ENCODE peak calls at places on chromosomes 1 and 21, in four cellular contexts. O, C, I and N are unnamed samples.
A peak's percentile ranks its signal among the peaks of the same experiment; 100 is the strongest.

GRCh38 chr1:101112051-101112770 is 86.6 kb upstream of the DPH5 start:
- DNase-seq in O (no peak), C (peak; percentile 56), I (no peak), N (peak; percentile 63)

GRCh38 chr1:50214764-50215163 is 106.0 kb downstream of the ELAVL4 start:
- DNase-seq in O (no peak), C (no peak), I (no peak), N (no peak)

GRCh38 chr1:208069317-208069716 is 158.4 kb upstream of the CD34 start:
- DNase-seq in O (no peak), C (no peak), I (no peak), N (no peak)

GRCh38 chr1:112937070-112937469 is 18.9 kb downstream of the SLC16A1 start:
- DNase-seq in O (peak; percentile 82), C (no peak), I (no peak), N (no peak)

GRCh38 chr1:200333329-200333728 is 76.5 kb downstream of the ZNF281 start:
- DNase-seq in O (no peak), C (no peak), I (no peak), N (no peak)

GRCh38 chr1:68977211-68977610 is 480.3 kb upstream of the DEPDC1 start:
- DNase-seq in O (no peak), C (no peak), I (no peak), N (no peak)

GRCh38 chr1:171486048-171486519 is 754 bp downstream of the PRRC2C start:
- DNase-seq in O (peak; percentile 74), C (peak; percentile 76), I (peak; percentile 80), N (peak; percentile 87)

GRCh38 chr1:227576152-227576551 is 12.8 kb downstream of the ZNF678 start:
- DNase-seq in O (no peak), C (no peak), I (peak; percentile 39), N (no peak)

GRCh38 chr1:213399695-213400094 is 348.7 kb downstream of the RPS6KC1 start:
- DNase-seq in O (no peak), C (no peak), I (no peak), N (no peak)

GRCh38 chr1:230698130-230698529 is 15.8 kb downstream of the AGT start:
- DNase-seq in O (no peak), C (no peak), I (no peak), N (no peak)

GRCh38 chr1:236689713-236690569 is 3.6 kb downstream of the ACTN2 start:
- DNase-seq in O (no peak), C (no peak), I (no peak), N (no peak)

GRCh38 chr1:52296345-52296744 is 69.7 kb downstream of the CC2D1B start:
- DNase-seq in O (peak; percentile 70), C (no peak), I (peak; percentile 74), N (no peak)

GRCh38 chr1:99642053-99642452 is 3.9 kb upstream of the PALMD start:
- DNase-seq in O (no peak), C (no peak), I (no peak), N (no peak)

GRCh38 chr1:99640672-99641071 is 5.2 kb upstream of the PALMD start:
- DNase-seq in O (no peak), C (no peak), I (no peak), N (no peak)

GRCh38 chr1:99639945-99640344 is 6.0 kb upstream of the PALMD start:
- DNase-seq in O (no peak), C (no peak), I (no peak), N (no peak)

GRCh38 chr1:99643021-99643779 is 2.7 kb upstream of the PALMD start:
- DNase-seq in O (peak; percentile 66), C (no peak), I (no peak), N (no peak)

GRCh38 chr1:99641558-99641957 is 4.4 kb upstream of the PALMD start:
- DNase-seq in O (no peak), C (no peak), I (no peak), N (no peak)
- H3K9me3 ChIP-seq in O (no peaks in the 10 kb centered on the region), C (no peaks in the 10 kb centered on the region), I (no peaks in the 10 kb centered on the region), N (no peaks in the 10 kb centered on the region)

DNA sequence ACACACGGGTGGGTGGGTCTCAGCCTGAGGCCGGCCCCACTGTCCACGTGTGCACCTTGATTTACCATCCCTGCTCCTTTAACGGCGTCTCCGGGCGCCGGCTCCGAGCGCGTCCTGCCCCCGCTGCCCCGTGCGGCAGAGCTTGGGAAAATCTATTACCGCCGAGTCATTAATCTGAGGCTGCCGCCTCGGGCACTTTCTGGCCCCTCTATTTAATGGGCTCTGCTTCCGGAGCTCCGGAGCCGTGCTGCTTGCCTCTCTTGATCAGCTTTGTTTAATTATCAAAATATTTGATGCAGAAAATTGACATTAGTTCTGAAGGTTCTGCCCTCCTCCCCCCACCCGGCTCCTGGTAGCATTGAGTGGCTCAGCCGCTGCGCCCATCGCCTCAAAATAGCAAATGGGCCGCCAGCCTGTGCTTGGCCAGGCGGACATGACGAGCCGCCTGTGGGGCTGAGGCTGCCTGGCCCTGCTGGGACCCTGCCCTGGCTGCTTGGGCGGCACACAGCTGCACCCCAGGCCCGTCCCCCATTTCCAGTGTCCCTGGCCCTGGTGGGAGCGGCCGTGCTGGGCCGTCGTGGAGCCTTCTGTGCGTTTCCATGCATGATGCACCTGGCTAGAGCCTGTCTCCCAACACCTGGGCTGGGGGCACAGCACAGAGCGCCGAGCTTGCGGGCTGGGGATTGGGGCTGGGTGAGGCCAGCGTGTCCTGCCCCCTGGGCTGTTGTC is 81.6 kb upstream of the TTC34 start:
- DNase-seq in O (no peak), C (no peak), I (no peak), N (no peak)
- H3K9me3 ChIP-seq in O (no peaks in the 10 kb centered on the region), C (no peaks in the 10 kb centered on the region), I (no peaks in the 10 kb centered on the region), N (no peaks in the 10 kb centered on the region)

DNA sequence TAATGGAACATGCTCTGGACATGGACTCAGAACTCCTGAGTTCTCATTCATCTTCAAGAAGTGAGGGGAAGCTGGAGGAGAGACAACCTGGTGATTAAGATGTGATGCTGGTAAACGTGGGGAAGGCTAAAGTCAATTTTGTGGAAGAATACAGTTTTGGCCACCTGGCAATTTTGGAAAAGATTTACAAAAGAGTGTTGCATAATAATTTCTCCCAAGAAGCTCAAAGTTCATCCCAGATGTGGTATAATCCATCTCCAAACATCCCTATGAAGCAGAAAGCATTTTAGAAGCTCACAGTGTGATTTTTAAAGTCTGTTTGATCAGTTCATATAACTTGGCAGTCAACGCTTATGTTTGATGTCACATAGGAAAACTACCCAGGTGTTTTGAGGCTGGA is 208.7 kb downstream of the LMX1A start:
- DNase-seq in O (no peak), C (no peak), I (no peak), N (no peak)
- H3K9me3 ChIP-seq in O (no peaks in the 10 kb centered on the region), C (no peaks in the 10 kb centered on the region), I (no peaks in the 10 kb centered on the region), N (no peaks in the 10 kb centered on the region)

GRCh38 chr1:2989185-2989584 is 32.1 kb upstream of the ACTRT2 start:
- DNase-seq in O (no peak), C (no peak), I (no peak), N (no peak)
- H3K9me3 ChIP-seq in O (no peaks in the 10 kb centered on the region), C (no peaks in the 10 kb centered on the region), I (no peaks in the 10 kb centered on the region), N (peaks cover 2% of the 10 kb centered on the region)

GRCh38 chr1:30043731-30044408 is 679.5 kb downstream of the MATN1 start:
- DNase-seq in O (no peak), C (no peak), I (no peak), N (no peak)

GRCh38 chr1:30044745-30045144 is 678.6 kb downstream of the MATN1 start:
- DNase-seq in O (no peak), C (no peak), I (no peak), N (no peak)

GRCh38 chr1:30042438-30043147 is 680.8 kb downstream of the MATN1 start:
- DNase-seq in O (no peak), C (no peak), I (no peak), N (no peak)

GRCh38 chr1:30041741-30042437 is 681.5 kb downstream of the MATN1 start:
- DNase-seq in O (no peak), C (no peak), I (no peak), N (no peak)

DNA sequence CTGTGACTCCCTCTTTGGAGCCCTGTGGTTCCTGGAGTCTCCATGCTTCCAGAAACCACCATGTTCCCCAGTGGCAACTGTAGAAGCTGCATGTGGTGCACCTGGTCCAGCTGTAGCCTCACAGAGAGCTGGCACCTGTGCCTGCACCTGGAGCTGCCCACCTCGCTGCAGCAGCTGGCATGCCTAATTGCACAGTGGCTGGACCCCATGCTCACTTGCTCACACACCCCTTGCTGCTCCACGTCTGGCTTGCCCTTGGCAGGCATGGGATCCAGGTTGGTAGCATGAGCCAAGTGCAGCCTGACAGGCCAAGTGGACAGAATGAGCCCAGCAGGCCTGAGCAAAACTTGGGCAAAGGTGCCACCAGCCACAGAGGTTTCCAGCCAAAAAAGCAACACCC is 680.1 kb downstream of the MATN1 start:
- DNase-seq in O (no peak), C (no peak), I (no peak), N (no peak)
- H3K9me3 ChIP-seq in O (no peaks in the 10 kb centered on the region), C (no peaks in the 10 kb centered on the region), I (no peaks in the 10 kb centered on the region), N (no peaks in the 10 kb centered on the region)

GRCh38 chr21:45999581-46000181 is 18.1 kb downstream of the COL6A1 start:
- DNase-seq in O (peak; percentile 16), C (no peak), I (no peak), N (no peak)

GRCh38 chr21:46000182-46000730 is 18.7 kb downstream of the COL6A1 start:
- DNase-seq in O (no peak), C (no peak), I (no peak), N (no peak)

GRCh38 chr21:46001821-46002681 is 20.5 kb downstream of the COL6A1 start:
- DNase-seq in O (peak; percentile 24), C (no peak), I (no peak), N (no peak)

GRCh38 chr21:45998871-45999580 is 17.5 kb downstream of the COL6A1 start:
- DNase-seq in O (no peak), C (no peak), I (no peak), N (no peak)

DNA sequence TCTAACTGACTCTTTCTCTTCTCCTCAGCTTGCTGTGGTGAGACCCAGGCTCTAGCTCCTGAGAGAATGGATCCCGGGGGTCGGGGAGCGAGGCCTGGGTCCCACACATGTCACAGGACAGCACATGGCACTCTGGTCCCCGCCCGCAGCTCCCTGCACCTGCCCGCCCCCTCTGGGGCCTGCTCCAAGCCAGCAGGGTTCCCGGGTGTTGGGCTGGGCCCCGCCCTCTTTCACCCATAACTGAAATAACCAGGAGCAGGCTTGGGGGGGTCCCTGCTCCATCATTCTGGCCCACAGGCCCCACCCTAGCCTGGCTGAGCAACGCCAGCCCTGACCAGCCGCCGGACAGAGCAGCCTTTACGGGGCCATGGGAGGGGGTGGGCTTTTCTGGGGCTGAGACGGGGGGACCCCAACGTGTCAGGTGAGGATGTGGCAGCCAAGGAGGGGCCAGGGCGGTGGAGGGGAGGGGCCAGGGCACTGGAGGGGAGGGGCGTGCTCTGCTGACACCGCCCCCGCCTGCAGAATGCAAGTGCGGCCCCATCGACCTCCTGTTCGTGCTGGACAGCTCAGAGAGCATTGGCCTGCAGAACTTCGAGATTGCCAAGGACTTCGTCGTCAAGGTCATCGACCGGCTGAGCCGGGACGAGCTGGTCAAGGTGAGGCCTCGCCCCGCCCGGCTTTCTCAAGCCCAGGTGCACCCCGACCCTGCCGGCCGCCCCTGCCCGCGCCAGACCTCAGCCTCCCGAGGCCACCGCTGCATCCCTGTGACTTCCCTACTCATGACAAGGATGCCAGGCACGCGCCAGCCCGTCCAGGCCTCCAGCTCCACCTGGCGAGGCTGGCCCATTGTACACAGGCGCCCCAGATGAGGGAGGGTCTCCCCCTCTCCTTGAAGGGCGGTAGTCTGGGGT is 19.4 kb downstream of the COL6A1 start:
- DNase-seq in O (peak; percentile 42), C (no peak), I (no peak), N (no peak)
- H3K9me3 ChIP-seq in O (no peaks in the 10 kb centered on the region), C (no peaks in the 10 kb centered on the region), I (no peaks in the 10 kb centered on the region), N (no peaks in the 10 kb centered on the region)